ENCODE peak calls at places on chromosomes 11 and 22, in six cellular contexts. X, K, V, Q, R and T are unnamed samples.

GRCh38 chr11:134398644-134399292 is 13.3 kb downstream of the B3GAT1 start:
- DNase-seq in X (no peak), K (no peak), V (no peak), Q (no peak), R (no peak), T (no peak)

GRCh38 chr11:6258571-6258998 is 1.1 kb upstream of the CCKBR start:
- DNase-seq in X (no peak), K (no peak), V (no peak), Q (no peak), R (no peak), T (no peak)

GRCh38 chr11:128365044-128365443 is 222.3 kb downstream of the ETS1 start:
- DNase-seq in X (peak), K (peak), V (no peak), Q (no peak), R (peak), T (peak)

GRCh38 chr11:12818333-12819015 is 144.3 kb downstream of the TEAD1 start:
- DNase-seq in X (no peak), K (no peak), V (no peak), Q (no peak), R (no peak), T (no peak)

GRCh38 chr11:3074912-3075589 is 17.8 kb upstream of the CARS1 start:
- DNase-seq in X (no peak), K (no peak), V (no peak), Q (no peak), R (peak), T (no peak)

GRCh38 chr22:44522526-44523170 is 24.6 kb upstream of the RTL6 start:
- DNase-seq in X (no peak), K (no peak), V (no peak), Q (no peak), R (no peak), T (no peak)

GRCh38 chr11:27485930-27486773 is 13.6 kb upstream of the LGR4 start:
- DNase-seq in X (peak), K (peak), V (peak), Q (no peak), R (peak), T (peak)

GRCh38 chr11:17972987-17973386 is 39.9 kb downstream of the SERGEF start:
- DNase-seq in X (peak), K (peak), V (peak), Q (no peak), R (peak), T (peak)

GRCh38 chr22:42962295-42963230 is 52.4 kb downstream of the PACSIN2 start:
- DNase-seq in X (peak), K (no peak), V (no peak), Q (no peak), R (no peak), T (peak)

GRCh38 chr22:20530368-20531153 is 23.2 kb downstream of the MED15 start:
- DNase-seq in X (peak), K (no peak), V (no peak), Q (no peak), R (peak), T (no peak)

GRCh38 chr11:70926543-70926942 is 325.8 kb downstream of the SHANK2 start:
- DNase-seq in X (no peak), K (no peak), V (no peak), Q (no peak), R (no peak), T (no peak)

GRCh38 chr11:12232160-12232559 is 121.8 kb downstream of the MICAL2 start:
- DNase-seq in X (no peak), K (no peak), V (no peak), Q (no peak), R (no peak), T (no peak)

GRCh38 chr11:2186669-2187266 is 15.2 kb upstream of the TH start:
- DNase-seq in X (peak), K (peak), V (no peak), Q (no peak), R (peak), T (peak)

GRCh38 chr11:35364101-35364780 is 55.1 kb downstream of the SLC1A2 start:
- DNase-seq in X (peak), K (no peak), V (no peak), Q (no peak), R (no peak), T (no peak)

GRCh38 chr11:10032991-10033390 is 261.0 kb downstream of the SBF2 start:
- DNase-seq in X (no peak), K (no peak), V (no peak), Q (no peak), R (no peak), T (no peak)

DNA sequence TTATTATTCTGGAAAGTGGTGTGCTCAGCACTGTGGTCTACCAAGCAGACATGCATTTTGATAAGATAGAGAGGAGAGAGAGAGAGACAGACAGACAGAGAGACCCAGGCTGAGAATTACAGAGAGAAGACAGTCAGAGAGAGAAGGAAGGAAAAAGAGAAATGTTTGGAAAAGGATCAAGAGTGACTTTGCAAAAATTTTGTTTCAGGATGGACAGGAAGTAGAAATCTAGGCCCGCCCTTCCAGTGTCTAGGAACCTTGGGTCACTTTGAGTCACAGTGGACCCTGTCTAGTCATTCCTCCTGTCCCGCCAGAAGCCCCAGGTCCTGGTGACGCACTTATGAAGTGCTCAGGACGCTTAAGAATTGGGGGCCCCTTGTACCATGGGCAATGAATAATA is 166.7 kb downstream of the ST3GAL4 start:
- DNase-seq in X (peak), K (no peak), V (peak), Q (no peak), R (no peak), T (no peak)
- TF ChIP-seq MAX in X (no peak), K (no peak), V (no peak), Q (no peak), R (no peak), T (no peak)

GRCh38 chr22:32619614-32620426 is 145.2 kb downstream of the FBXO7 start:
- DNase-seq in X (peak), K (peak), V (no peak), Q (no peak), R (no peak), T (no peak)
- TF ChIP-seq MYC in X (no peak), K (no peak), V (no peak), Q (no peak), R (no peak), T (no peak)

DNA sequence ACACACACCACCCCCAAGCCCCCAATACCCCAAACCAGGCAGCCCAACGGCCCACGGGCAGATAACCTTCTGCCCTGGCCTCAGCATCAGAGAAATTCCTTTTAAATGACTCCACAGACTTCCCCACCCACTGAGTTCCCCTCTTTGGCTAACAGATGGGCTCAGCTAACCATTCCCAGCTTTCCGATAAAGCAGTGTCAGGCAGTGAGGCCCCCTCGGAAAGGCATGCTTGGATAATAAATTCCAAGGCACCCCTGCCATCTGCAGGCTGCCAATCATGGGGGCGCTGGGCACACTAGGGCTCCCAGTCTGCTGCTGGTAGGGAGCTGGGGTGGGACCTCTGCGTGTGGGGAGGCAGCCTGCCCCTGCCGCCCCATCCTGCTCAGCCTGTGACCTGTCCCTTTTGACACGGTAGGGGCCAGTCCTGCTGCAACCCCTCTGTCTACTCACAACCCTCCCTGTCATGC is 453.6 kb downstream of the MIAT start:
- DNase-seq in X (peak), K (peak), V (no peak), Q (no peak), R (peak), T (no peak)
- TF ChIP-seq CTCF in X (peak), K (no peak), V (no peak), Q (no peak), R (no peak), T (no peak)

DNA sequence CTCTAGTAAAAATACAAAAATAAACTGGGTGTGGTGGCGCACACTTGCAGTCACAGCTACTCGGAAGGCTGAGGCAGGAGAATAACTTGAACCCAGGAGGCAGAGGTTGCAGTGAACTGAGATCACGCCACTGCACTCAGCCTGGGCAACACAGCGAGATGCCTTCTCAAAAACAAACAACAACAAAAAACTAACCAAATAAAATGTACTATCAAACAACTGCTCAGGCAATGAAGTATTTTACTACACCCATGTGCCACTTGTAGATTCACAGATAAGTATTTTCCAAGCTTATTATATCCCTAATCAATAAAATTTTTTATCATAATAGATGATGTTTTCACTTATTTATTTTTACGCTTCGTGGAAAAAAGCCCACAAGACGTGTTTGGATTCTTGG is 924 bp downstream of the C11orf65 start:
- DNase-seq in X (no peak), K (no peak), V (no peak), Q (no peak), R (no peak), T (peak)
- TF ChIP-seq MAX in X (no peak), K (no peak), V (no peak), Q (no peak), R (no peak), T (no peak)

GRCh38 chr11:46149342-46149741 is 28.1 kb upstream of the PHF21A start:
- DNase-seq in X (no peak), K (no peak), V (no peak), Q (no peak), R (no peak), T (no peak)
- TF ChIP-seq MYC in X (no peak), K (no peak), V (no peak), Q (no peak), R (no peak), T (no peak)

DNA sequence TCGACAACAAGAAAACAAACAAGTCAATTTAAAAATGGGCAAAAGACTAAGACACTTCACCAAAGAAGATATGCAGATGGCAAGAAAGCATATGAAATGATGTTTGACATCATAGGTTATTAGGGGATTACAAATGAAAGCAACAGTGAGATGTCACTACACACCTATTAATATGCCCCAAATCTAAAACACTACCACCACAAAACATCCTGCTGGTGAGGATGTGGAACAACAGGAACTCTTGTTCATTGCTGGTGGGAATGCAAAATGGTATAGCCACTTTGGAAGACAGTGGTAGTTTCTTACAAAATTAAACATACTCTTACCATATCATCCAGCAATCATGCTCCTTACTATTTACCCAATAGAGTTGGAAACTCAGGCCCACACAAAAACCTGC is 29.0 kb downstream of the PRRG4 start:
- DNase-seq in X (peak), K (no peak), V (no peak), Q (no peak), R (no peak), T (no peak)
- TF ChIP-seq CTCF in X (no peak), K (no peak), V (no peak), Q (no peak), R (no peak), T (no peak)

GRCh38 chr22:29150701-29151100 is 55.0 kb upstream of the EMID1 start:
- DNase-seq in X (no peak), K (no peak), V (no peak), Q (no peak), R (no peak), T (no peak)

GRCh38 chr22:29151316-29151715 is 54.4 kb upstream of the EMID1 start:
- DNase-seq in X (no peak), K (no peak), V (no peak), Q (no peak), R (no peak), T (no peak)

GRCh38 chr22:29148036-29148435 is 57.7 kb upstream of the EMID1 start:
- DNase-seq in X (no peak), K (no peak), V (no peak), Q (no peak), R (no peak), T (no peak)

GRCh38 chr22:29148826-29149225 is 56.9 kb upstream of the EMID1 start:
- DNase-seq in X (no peak), K (no peak), V (no peak), Q (no peak), R (no peak), T (no peak)

GRCh38 chr22:29149841-29150555 is 55.7 kb upstream of the EMID1 start:
- DNase-seq in X (no peak), K (peak), V (no peak), Q (no peak), R (no peak), T (no peak)
- TF ChIP-seq MAX in X (no peak), K (peak), V (no peak), Q (no peak), R (no peak), T (no peak)

GRCh38 chr22:31925056-31925455 is 19.3 kb upstream of the YWHAH start:
- DNase-seq in X (no peak), K (no peak), V (no peak), Q (no peak), R (no peak), T (no peak)

GRCh38 chr22:31926086-31926485 is 18.2 kb upstream of the YWHAH start:
- DNase-seq in X (no peak), K (no peak), V (no peak), Q (no peak), R (no peak), T (no peak)

GRCh38 chr22:31926969-31927368 is 17.4 kb upstream of the YWHAH start:
- DNase-seq in X (no peak), K (no peak), V (peak), Q (no peak), R (no peak), T (no peak)

GRCh38 chr22:31929126-31929928 is 15.0 kb upstream of the YWHAH start:
- DNase-seq in X (no peak), K (no peak), V (no peak), Q (no peak), R (no peak), T (no peak)

DNA sequence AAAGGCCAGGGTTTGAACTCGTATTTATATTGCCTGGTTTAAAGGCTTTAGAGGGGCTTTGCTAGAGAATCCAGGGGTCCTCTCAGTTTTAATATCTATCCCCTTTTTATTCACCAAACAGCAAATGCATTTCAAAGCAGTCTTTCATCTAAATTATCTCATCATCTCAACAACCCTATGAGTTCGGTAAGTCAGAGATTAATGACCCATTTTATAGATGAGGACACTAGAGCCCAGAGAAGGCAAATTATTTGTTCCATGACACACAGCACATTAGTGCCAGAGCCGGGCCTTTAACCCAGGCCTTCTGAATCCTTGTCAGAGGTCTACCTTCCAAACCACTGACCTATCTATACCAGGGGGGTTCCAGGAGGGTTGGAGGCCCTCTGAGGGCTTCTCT is 16.8 kb upstream of the YWHAH start:
- DNase-seq in X (no peak), K (no peak), V (no peak), Q (no peak), R (no peak), T (no peak)
- TF ChIP-seq MYC in X (no peak), K (no peak), V (no peak), Q (no peak), R (no peak), T (no peak)